ENCODE peak calls at places on chromosomes 1 and 21, in six cellular contexts. One of them, this sample, is unnamed.

GRCh38 chr1:60273185-60273584 is 199.6 kb upstream of the C1orf87 start:
- DNase-seq in PC-3: no peak
- DNase-seq in SK-N-SH: no peak
- DNase-seq in HCT116: no peak
- DNase-seq in MM.1S: no peak
- DNase-seq in GM23248: no peak
- DNase-seq in this sample: no peak

GRCh38 chr1:98669355-98670296 is 8.1 kb downstream of the SNX7 start:
- DNase-seq in GM23248: peak
- DNase-seq in HCT116: no peak
- DNase-seq in PC-3: no peak
- DNase-seq in MM.1S: no peak
- DNase-seq in SK-N-SH: peak
- DNase-seq in this sample: no peak

GRCh38 chr1:70608815-70609214 is 197.7 kb downstream of the CTH start:
- DNase-seq in MM.1S: no peak
- DNase-seq in SK-N-SH: no peak
- DNase-seq in GM23248: no peak
- DNase-seq in PC-3: no peak
- DNase-seq in HCT116: no peak
- DNase-seq in this sample: no peak

GRCh38 chr1:15000671-15001070 is 152.9 kb upstream of the TMEM51 start:
- DNase-seq in MM.1S: no peak
- DNase-seq in SK-N-SH: no peak
- DNase-seq in GM23248: no peak
- DNase-seq in PC-3: no peak
- DNase-seq in HCT116: no peak
- DNase-seq in this sample: no peak

GRCh38 chr1:231828182-231828920 is 201.8 kb downstream of the DISC1 start:
- DNase-seq in MM.1S: no peak
- DNase-seq in GM23248: peak
- DNase-seq in HCT116: peak
- DNase-seq in SK-N-SH: no peak
- DNase-seq in PC-3: peak
- DNase-seq in this sample: no peak

GRCh38 chr1:58783090-58783992 is 506 bp downstream of the JUN start:
- DNase-seq in MM.1S: peak
- DNase-seq in GM23248: peak
- DNase-seq in SK-N-SH: peak
- DNase-seq in PC-3: peak
- DNase-seq in HCT116: no peak
- DNase-seq in this sample: peak

GRCh38 chr1:29784276-29785136 is 548.2 kb downstream of the PTPRU start:
- DNase-seq in GM23248: no peak
- DNase-seq in HCT116: no peak
- DNase-seq in MM.1S: no peak
- DNase-seq in PC-3: no peak
- DNase-seq in SK-N-SH: peak
- DNase-seq in this sample: no peak

GRCh38 chr21:17802568-17802967 is 16.6 kb downstream of the C21orf91 start:
- DNase-seq in SK-N-SH: no peak
- DNase-seq in HCT116: no peak
- DNase-seq in PC-3: no peak
- DNase-seq in GM23248: peak
- DNase-seq in MM.1S: no peak
- DNase-seq in this sample: no peak

GRCh38 chr1:221670081-221670480 is 71.8 kb downstream of the DUSP10 start:
- DNase-seq in SK-N-SH: no peak
- DNase-seq in HCT116: no peak
- DNase-seq in MM.1S: no peak
- DNase-seq in PC-3: peak
- DNase-seq in GM23248: peak
- DNase-seq in this sample: no peak

GRCh38 chr1:172163479-172164215 is 256.8 kb upstream of the C1orf105 start:
- DNase-seq in GM23248: peak
- DNase-seq in SK-N-SH: no peak
- DNase-seq in PC-3: no peak
- DNase-seq in HCT116: no peak
- DNase-seq in MM.1S: no peak
- DNase-seq in this sample: no peak

GRCh38 chr1:93817819-93818569 is 61.0 kb downstream of the DNTTIP2 start:
- DNase-seq in SK-N-SH: no peak
- DNase-seq in PC-3: peak
- DNase-seq in GM23248: no peak
- DNase-seq in MM.1S: no peak
- DNase-seq in HCT116: no peak
- DNase-seq in this sample: no peak

GRCh38 chr1:184757891-184758290 is 3.2 kb upstream of the EDEM3 start:
- DNase-seq in MM.1S: peak
- DNase-seq in GM23248: no peak
- DNase-seq in PC-3: no peak
- DNase-seq in HCT116: no peak
- DNase-seq in SK-N-SH: no peak
- DNase-seq in this sample: no peak

GRCh38 chr1:3064901-3065300 is 4.1 kb upstream of the PRDM16 start:
- DNase-seq in GM23248: no peak
- DNase-seq in SK-N-SH: no peak
- DNase-seq in PC-3: no peak
- DNase-seq in HCT116: no peak
- DNase-seq in MM.1S: no peak
- DNase-seq in this sample: no peak

GRCh38 chr1:64841330-64842065 is 96.6 kb downstream of the RAVER2 start:
- DNase-seq in MM.1S: no peak
- DNase-seq in GM23248: peak
- DNase-seq in HCT116: no peak
- DNase-seq in SK-N-SH: no peak
- DNase-seq in PC-3: peak
- DNase-seq in this sample: no peak

GRCh38 chr1:190250368-190250767 is 227.3 kb downstream of the BRINP3 start:
- DNase-seq in GM23248: no peak
- DNase-seq in PC-3: no peak
- DNase-seq in HCT116: no peak
- DNase-seq in SK-N-SH: no peak
- DNase-seq in MM.1S: no peak
- DNase-seq in this sample: no peak

GRCh38 chr1:64240209-64240608 is 36.8 kb downstream of the UBE2U start:
- DNase-seq in GM23248: peak
- DNase-seq in MM.1S: no peak
- DNase-seq in HCT116: no peak
- DNase-seq in SK-N-SH: no peak
- DNase-seq in PC-3: no peak
- DNase-seq in this sample: no peak

GRCh38 chr1:168069384-168069783 is 67.3 kb downstream of the GPR161 start:
- DNase-seq in PC-3: no peak
- DNase-seq in GM23248: no peak
- DNase-seq in SK-N-SH: no peak
- DNase-seq in HCT116: no peak
- DNase-seq in MM.1S: no peak
- DNase-seq in this sample: no peak

GRCh38 chr1:45583264-45583665 is 576 bp upstream of the NASP start:
- DNase-seq in PC-3: peak
- DNase-seq in GM23248: peak
- DNase-seq in MM.1S: peak
- DNase-seq in HCT116: peak
- DNase-seq in SK-N-SH: peak
- DNase-seq in this sample: peak

GRCh38 chr1:40820911-40821693 is 37.5 kb downstream of the KCNQ4 start:
- DNase-seq in PC-3: no peak
- DNase-seq in SK-N-SH: peak
- DNase-seq in HCT116: no peak
- DNase-seq in GM23248: no peak
- DNase-seq in MM.1S: no peak
- DNase-seq in this sample: no peak

GRCh38 chr1:14881775-14882672 is 271.5 kb upstream of the TMEM51 start:
- DNase-seq in PC-3: no peak
- DNase-seq in HCT116: no peak
- DNase-seq in GM23248: peak
- DNase-seq in MM.1S: peak
- DNase-seq in SK-N-SH: no peak
- DNase-seq in this sample: no peak

GRCh38 chr1:79259390-79260336 is 253.1 kb upstream of the ADGRL4 start:
- DNase-seq in SK-N-SH: peak
- DNase-seq in MM.1S: peak
- DNase-seq in GM23248: peak
- DNase-seq in HCT116: no peak
- DNase-seq in PC-3: peak
- DNase-seq in this sample: peak

GRCh38 chr1:240820816-240821215 is 208.9 kb upstream of the GREM2 start:
- DNase-seq in GM23248: no peak
- DNase-seq in MM.1S: no peak
- DNase-seq in PC-3: no peak
- DNase-seq in SK-N-SH: no peak
- DNase-seq in HCT116: no peak
- DNase-seq in this sample: no peak
- TF ChIP-seq EZH2phosphoT487 in GM23248: no peak
- TF ChIP-seq EZH2phosphoT487 in MM.1S: no peak
- TF ChIP-seq EZH2phosphoT487 in PC-3: no peak
- TF ChIP-seq EZH2phosphoT487 in SK-N-SH: no peak
- TF ChIP-seq EZH2phosphoT487 in HCT116: no peak
- TF ChIP-seq EZH2phosphoT487 in this sample: no peak

GRCh38 chr1:234719454-234720258 is 109.7 kb upstream of the IRF2BP2 start:
- DNase-seq in GM23248: no peak
- DNase-seq in PC-3: no peak
- DNase-seq in SK-N-SH: no peak
- DNase-seq in HCT116: no peak
- DNase-seq in MM.1S: no peak
- DNase-seq in this sample: no peak
- H3K9ac ChIP-seq in GM23248: no peak
- H3K9ac ChIP-seq in PC-3: no peak
- H3K9ac ChIP-seq in SK-N-SH: no peak
- H3K9ac ChIP-seq in HCT116: no peak
- H3K9ac ChIP-seq in MM.1S: no peak
- H3K9ac ChIP-seq in this sample: no peak

GRCh38 chr1:1298861-1299685 is 8.7 kb downstream of the ACAP3 start:
- DNase-seq in PC-3: no peak
- DNase-seq in SK-N-SH: peak
- DNase-seq in HCT116: no peak
- DNase-seq in MM.1S: no peak
- DNase-seq in GM23248: no peak
- DNase-seq in this sample: peak
- TF ChIP-seq EZH2phosphoT487 in PC-3: no peak
- TF ChIP-seq EZH2phosphoT487 in SK-N-SH: no peak
- TF ChIP-seq EZH2phosphoT487 in HCT116: no peak
- TF ChIP-seq EZH2phosphoT487 in MM.1S: no peak
- TF ChIP-seq EZH2phosphoT487 in GM23248: no peak
- TF ChIP-seq EZH2phosphoT487 in this sample: no peak

GRCh38 chr1:76179297-76179696 is 104.8 kb downstream of the ST6GALNAC3 start:
- DNase-seq in SK-N-SH: no peak
- DNase-seq in MM.1S: no peak
- DNase-seq in PC-3: no peak
- DNase-seq in HCT116: no peak
- DNase-seq in GM23248: no peak
- DNase-seq in this sample: no peak
- H3K9ac ChIP-seq in SK-N-SH: no peak
- H3K9ac ChIP-seq in MM.1S: no peak
- H3K9ac ChIP-seq in PC-3: no peak
- H3K9ac ChIP-seq in HCT116: no peak
- H3K9ac ChIP-seq in GM23248: no peak
- H3K9ac ChIP-seq in this sample: no peak

GRCh38 chr1:151145158-151146071 is 1.0 kb downstream of the SEMA6C start:
- DNase-seq in SK-N-SH: peak
- DNase-seq in HCT116: no peak
- DNase-seq in MM.1S: no peak
- DNase-seq in GM23248: peak
- DNase-seq in PC-3: no peak
- DNase-seq in this sample: peak
- TF ChIP-seq EZH2phosphoT487 in SK-N-SH: no peak
- TF ChIP-seq EZH2phosphoT487 in HCT116: no peak
- TF ChIP-seq EZH2phosphoT487 in MM.1S: no peak
- TF ChIP-seq EZH2phosphoT487 in GM23248: no peak
- TF ChIP-seq EZH2phosphoT487 in PC-3: no peak
- TF ChIP-seq EZH2phosphoT487 in this sample: peak

DNA sequence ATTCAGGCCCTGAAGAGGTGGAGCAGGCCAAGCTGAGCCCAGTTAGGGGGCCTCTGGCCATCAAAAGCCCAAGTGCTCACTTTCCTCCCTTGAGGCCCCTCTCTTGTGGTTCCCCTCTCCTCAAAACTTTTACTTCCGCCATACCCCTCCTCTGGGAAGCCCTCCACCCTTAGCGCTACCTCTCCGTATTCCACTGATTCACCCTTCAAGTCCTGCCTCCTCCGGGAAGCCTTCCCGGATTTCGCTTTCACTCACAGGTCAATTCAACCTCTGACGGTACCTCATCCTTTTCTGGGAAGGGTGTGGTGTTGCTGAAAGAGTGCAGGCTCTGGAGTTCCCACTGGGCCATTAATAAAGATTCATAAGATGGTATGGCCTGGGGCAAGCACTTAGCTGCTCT is 19.1 kb downstream of the SPOCD1 start:
- DNase-seq in MM.1S: no peak
- DNase-seq in HCT116: no peak
- DNase-seq in GM23248: no peak
- DNase-seq in PC-3: no peak
- DNase-seq in SK-N-SH: no peak
- DNase-seq in this sample: no peak
- H3K9ac ChIP-seq in MM.1S: no peak
- H3K9ac ChIP-seq in HCT116: no peak
- H3K9ac ChIP-seq in GM23248: peak
- H3K9ac ChIP-seq in PC-3: no peak
- H3K9ac ChIP-seq in SK-N-SH: no peak
- H3K9ac ChIP-seq in this sample: no peak

GRCh38 chr1:17052038-17052437 is 1.8 kb downstream of the SDHB start:
- DNase-seq in SK-N-SH: no peak
- DNase-seq in MM.1S: no peak
- DNase-seq in GM23248: no peak
- DNase-seq in HCT116: no peak
- DNase-seq in PC-3: no peak
- DNase-seq in this sample: no peak
- TF ChIP-seq EZH2phosphoT487 in SK-N-SH: no peak
- TF ChIP-seq EZH2phosphoT487 in MM.1S: no peak
- TF ChIP-seq EZH2phosphoT487 in GM23248: no peak
- TF ChIP-seq EZH2phosphoT487 in HCT116: no peak
- TF ChIP-seq EZH2phosphoT487 in PC-3: no peak
- TF ChIP-seq EZH2phosphoT487 in this sample: no peak